ENCODE peak calls at places on chromosomes 5 and 9, in seven cellular contexts. C is GM12865; W is MV-4-11; H is NCI-H2081; D is stimulated activated CD8-positive, alpha-beta memory T cell treated with anti-CD3 and anti-CD28 coated beads, Interleukin-2, amount 100 ng/mL, for 1 hour; L is AG04449; R is neural crest cell. F is an unnamed sample.

GRCh38 chr9:127905788-127906191 is 6.4 kb upstream of the ST6GALNAC6 start:
- DNase-seq in C (peak), W (no peak), H (no peak), D (peak), L (no peak), R (no peak), F (no peak)

GRCh38 chr5:90636948-90637347 is 78.4 kb downstream of the ADGRV1 start:
- DNase-seq in C (no peak), W (no peak), H (no peak), D (no peak), L (no peak), R (no peak), F (no peak)

GRCh38 chr9:3855601-3856328 is 330.0 kb upstream of the RFX3 start:
- DNase-seq in C (no peak), W (no peak), H (no peak), D (no peak), L (no peak), R (no peak), F (no peak)

GRCh38 chr5:89849819-89850515 is 559.6 kb downstream of the CETN3 start:
- DNase-seq in C (peak), W (no peak), H (no peak), D (no peak), L (no peak), R (no peak), F (no peak)

GRCh38 chr5:180161420-180162303 is 47.3 kb downstream of the RASGEF1C start:
- DNase-seq in C (no peak), W (peak), H (peak), D (no peak), L (no peak), R (no peak), F (no peak)

GRCh38 chr9:73079326-73079725 is 72.3 kb upstream of the ANXA1 start:
- DNase-seq in C (no peak), W (no peak), H (peak), D (no peak), L (no peak), R (no peak), F (no peak)

GRCh38 chr5:116454417-116454927 is 120.2 kb downstream of the SEMA6A start:
- DNase-seq in C (peak), W (peak), H (no peak), D (no peak), L (peak), R (no peak), F (peak)

GRCh38 chr5:38556599-38557308 is at the start of gene LIFR:
- DNase-seq in C (peak), W (no peak), H (peak), D (no peak), L (no peak), R (peak), F (peak)

GRCh38 chr9:103574056-103574455 is 520.1 kb upstream of the SMC2 start:
- DNase-seq in C (no peak), W (no peak), H (no peak), D (no peak), L (no peak), R (no peak), F (no peak)

GRCh38 chr5:173296737-173297676 is 31.2 kb downstream of the STC2 start:
- DNase-seq in C (no peak), W (no peak), H (no peak), D (no peak), L (no peak), R (no peak), F (no peak)

GRCh38 chr9:107816187-107817021 is 326.8 kb upstream of the KLF4 start:
- DNase-seq in C (peak), W (no peak), H (no peak), D (no peak), L (no peak), R (no peak), F (no peak)

GRCh38 chr5:110790673-110791072 is 51.9 kb downstream of the SLC25A46 start:
- DNase-seq in C (no peak), W (no peak), H (no peak), D (no peak), L (peak), R (no peak), F (peak)

GRCh38 chr5:31361906-31362900 is 168.7 kb downstream of the CDH6 start:
- DNase-seq in C (no peak), W (peak), H (no peak), D (no peak), L (peak), R (no peak), F (peak)

GRCh38 chr9:36961568-36962360 is 72.3 kb downstream of the PAX5 start:
- DNase-seq in C (no peak), W (no peak), H (peak), D (no peak), L (no peak), R (no peak), F (peak)

F was measured in EH.